ENCODE peak calls at places on chromosomes 12 and 14, in six cellular contexts. One of them, this sample, is unnamed.

GRCh38 chr12:120928864-120929652 is 24.9 kb upstream of the SPPL3 start:
- DNase-seq in Karpas-422: no peak
- DNase-seq in endothelial cell: no peak
- DNase-seq in aorta: no peak
- DNase-seq in left colon: peak; percentile 68
- DNase-seq in neural crest cell: no peak
- DNase-seq in this sample: no peak

GRCh38 chr12:113230315-113231274 is 9.3 kb downstream of the TPCN1 start:
- DNase-seq in Karpas-422: no peak
- DNase-seq in endothelial cell: no peak
- DNase-seq in aorta: peak; percentile 70
- DNase-seq in left colon: no peak
- DNase-seq in neural crest cell: no peak
- DNase-seq in this sample: no peak

GRCh38 chr12:57126561-57126960 is 1.7 kb upstream of the LRP1 start:
- DNase-seq in Karpas-422: no peak
- DNase-seq in endothelial cell: no peak
- DNase-seq in aorta: no peak
- DNase-seq in left colon: no peak
- DNase-seq in neural crest cell: no peak
- DNase-seq in this sample: no peak

GRCh38 chr12:52010152-52010622 is 3.4 kb downstream of the TAMALIN start:
- DNase-seq in Karpas-422: no peak
- DNase-seq in endothelial cell: peak; percentile 86
- DNase-seq in aorta: peak; percentile 88
- DNase-seq in left colon: peak; percentile 48
- DNase-seq in neural crest cell: peak; percentile 77
- DNase-seq in this sample: peak; percentile 82

GRCh38 chr14:73223049-73223448 is 14.3 kb upstream of the PAPLN start:
- DNase-seq in Karpas-422: peak; percentile 66
- DNase-seq in endothelial cell: no peak
- DNase-seq in aorta: no peak
- DNase-seq in left colon: no peak
- DNase-seq in neural crest cell: no peak
- DNase-seq in this sample: no peak

GRCh38 chr12:10207136-10207535 is 5.5 kb upstream of the GABARAPL1 start:
- DNase-seq in Karpas-422: no peak
- DNase-seq in endothelial cell: no peak
- DNase-seq in aorta: no peak
- DNase-seq in left colon: no peak
- DNase-seq in neural crest cell: no peak
- DNase-seq in this sample: no peak

GRCh38 chr12:31832740-31833540 is 104.1 kb upstream of the AMN1 start:
- DNase-seq in Karpas-422: no peak
- DNase-seq in endothelial cell: no peak
- DNase-seq in aorta: no peak
- DNase-seq in left colon: no peak
- DNase-seq in neural crest cell: no peak
- DNase-seq in this sample: no peak

GRCh38 chr12:70379856-70380255 is 13.8 kb downstream of the KCNMB4 start:
- DNase-seq in Karpas-422: no peak
- DNase-seq in endothelial cell: no peak
- DNase-seq in aorta: no peak
- DNase-seq in left colon: no peak
- DNase-seq in neural crest cell: no peak
- DNase-seq in this sample: no peak

GRCh38 chr12:114562654-114563053 is 121.3 kb downstream of the TBX3 start:
- DNase-seq in Karpas-422: no peak
- DNase-seq in endothelial cell: no peak
- DNase-seq in aorta: no peak
- DNase-seq in left colon: no peak
- DNase-seq in neural crest cell: no peak
- DNase-seq in this sample: no peak

GRCh38 chr12:56338643-56339422 is at the start of gene IL23A:
- DNase-seq in Karpas-422: no peak
- DNase-seq in endothelial cell: no peak
- DNase-seq in aorta: no peak
- DNase-seq in left colon: no peak
- DNase-seq in neural crest cell: no peak
- DNase-seq in this sample: no peak

GRCh38 chr12:121626853-121627623 is 708 bp downstream of the ORAI1 start:
- DNase-seq in Karpas-422: peak; percentile 89
- DNase-seq in endothelial cell: peak; percentile 56
- DNase-seq in aorta: peak; percentile 73
- DNase-seq in left colon: peak; percentile 76
- DNase-seq in neural crest cell: peak; percentile 50
- DNase-seq in this sample: peak; percentile 48

GRCh38 chr12:105455250-105455649 is 124.8 kb downstream of the C12orf75 start:
- DNase-seq in Karpas-422: no peak
- DNase-seq in endothelial cell: no peak
- DNase-seq in aorta: no peak
- DNase-seq in left colon: no peak
- DNase-seq in neural crest cell: no peak
- DNase-seq in this sample: no peak

GRCh38 chr12:130428116-130428515 is 90.4 kb downstream of the PIWIL1 start:
- DNase-seq in Karpas-422: no peak
- DNase-seq in endothelial cell: no peak
- DNase-seq in aorta: peak; percentile 38
- DNase-seq in left colon: no peak
- DNase-seq in neural crest cell: peak; percentile 12
- DNase-seq in this sample: peak; percentile 33

GRCh38 chr14:79914595-79914994 is 296.7 kb downstream of the DIO2 start:
- DNase-seq in Karpas-422: no peak
- DNase-seq in endothelial cell: no peak
- DNase-seq in aorta: no peak
- DNase-seq in left colon: no peak
- DNase-seq in neural crest cell: no peak
- DNase-seq in this sample: no peak

GRCh38 chr12:130186631-130187269 is 24.5 kb downstream of the FZD10 start:
- DNase-seq in Karpas-422: no peak
- DNase-seq in endothelial cell: no peak
- DNase-seq in aorta: no peak
- DNase-seq in left colon: no peak
- DNase-seq in neural crest cell: no peak
- DNase-seq in this sample: no peak

GRCh38 chr14:36976571-36977023 is 195.8 kb downstream of the SLC25A21 start:
- DNase-seq in Karpas-422: no peak
- DNase-seq in endothelial cell: no peak
- DNase-seq in aorta: peak; percentile 50
- DNase-seq in left colon: no peak
- DNase-seq in neural crest cell: no peak
- DNase-seq in this sample: no peak

GRCh38 chr12:53193040-53193439 is 12.3 kb upstream of the CSAD start:
- DNase-seq in Karpas-422: no peak
- DNase-seq in endothelial cell: no peak
- DNase-seq in aorta: no peak
- DNase-seq in left colon: no peak
- DNase-seq in neural crest cell: no peak
- DNase-seq in this sample: no peak

GRCh38 chr12:71452006-71452405 is 12.4 kb downstream of the LGR5 start:
- DNase-seq in Karpas-422: no peak
- DNase-seq in endothelial cell: no peak
- DNase-seq in aorta: no peak
- DNase-seq in left colon: no peak
- DNase-seq in neural crest cell: no peak
- DNase-seq in this sample: no peak

GRCh38 chr12:50201987-50202521 is 34.9 kb upstream of the CERS5 start:
- DNase-seq in Karpas-422: no peak
- DNase-seq in endothelial cell: no peak
- DNase-seq in aorta: no peak
- DNase-seq in left colon: no peak
- DNase-seq in neural crest cell: no peak
- DNase-seq in this sample: no peak

GRCh38 chr14:64447890-64448667 is 17.2 kb upstream of the AKAP5 start:
- DNase-seq in Karpas-422: no peak
- DNase-seq in endothelial cell: no peak
- DNase-seq in aorta: no peak
- DNase-seq in left colon: no peak
- DNase-seq in neural crest cell: no peak
- DNase-seq in this sample: no peak

GRCh38 chr12:113221997-113222729 is 899 bp downstream of the TPCN1 start:
- DNase-seq in Karpas-422: peak; percentile 81
- DNase-seq in endothelial cell: no peak
- DNase-seq in aorta: no peak
- DNase-seq in left colon: peak; percentile 63
- DNase-seq in neural crest cell: no peak
- DNase-seq in this sample: no peak

GRCh38 chr12:52032797-52033505 is 18.3 kb upstream of the NR4A1 start:
- DNase-seq in Karpas-422: peak; percentile 97
- DNase-seq in endothelial cell: peak; percentile 94
- DNase-seq in aorta: peak; percentile 99
- DNase-seq in left colon: peak; percentile 97
- DNase-seq in neural crest cell: peak; percentile 86
- DNase-seq in this sample: peak; percentile 92

GRCh38 chr14:68365228-68365627 is 427.6 kb downstream of the ZFP36L1 start:
- DNase-seq in Karpas-422: no peak
- DNase-seq in endothelial cell: no peak
- DNase-seq in aorta: no peak
- DNase-seq in left colon: no peak
- DNase-seq in neural crest cell: no peak
- DNase-seq in this sample: no peak

GRCh38 chr14:106506901-106507305 is 980.5 kb downstream of the TMEM121 start:
- DNase-seq in Karpas-422: no peak
- DNase-seq in endothelial cell: no peak
- DNase-seq in aorta: no peak
- DNase-seq in left colon: no peak
- DNase-seq in neural crest cell: no peak
- DNase-seq in this sample: no peak

GRCh38 chr12:124567673-124568373 is 411 bp upstream of the NCOR2 start:
- DNase-seq in Karpas-422: peak; percentile 95
- DNase-seq in endothelial cell: peak; percentile 70
- DNase-seq in aorta: peak; percentile 98
- DNase-seq in left colon: peak; percentile 92
- DNase-seq in neural crest cell: peak; percentile 60
- DNase-seq in this sample: peak; percentile 72

This sample was measured in neuronal stem cell.